ENCODE peak calls at places on chromosomes 4 and X, in seven cellular contexts. F, H, Y, Q, S, U and C are unnamed samples.

GRCh38 chr4:81214518-81215218 is 354 bp downstream of the PRKG2 start:
- DNase-seq in F (no peak), H (no peak), Y (peak), Q (no peak), S (no peak), U (no peak), C (peak)

GRCh38 chr4:7760228-7760627 is 179.4 kb downstream of the AFAP1 start:
- DNase-seq in F (no peak), H (no peak), Y (no peak), Q (no peak), S (no peak), U (no peak), C (no peak)

GRCh38 chr4:163492951-163493504 is 1.5 kb upstream of the TMA16 start:
- DNase-seq in F (peak), H (no peak), Y (no peak), Q (no peak), S (no peak), U (no peak), C (no peak)

GRCh38 chr4:175511861-175512260 is 300.2 kb downstream of the GPM6A start:
- DNase-seq in F (no peak), H (no peak), Y (no peak), Q (no peak), S (no peak), U (no peak), C (peak)

GRCh38 chrX:141668371-141668770 is 30.2 kb downstream of the SPANXD start:
- DNase-seq in F (no peak), H (no peak), Y (no peak), Q (no peak), S (no peak), U (no peak), C (no peak)

GRCh38 chr4:80252427-80252826 is 14.0 kb upstream of the FGF5 start:
- DNase-seq in F (no peak), H (no peak), Y (no peak), Q (no peak), S (no peak), U (no peak), C (no peak)

GRCh38 chr4:138689593-138689992 is 326.0 kb upstream of the NOCT start:
- DNase-seq in F (no peak), H (no peak), Y (no peak), Q (no peak), S (no peak), U (no peak), C (no peak)

GRCh38 chrX:40945366-40945713 is 139.9 kb upstream of the USP9X start:
- DNase-seq in F (no peak), H (peak), Y (no peak), Q (peak), S (peak), U (no peak), C (peak)

GRCh38 chr4:145538636-145539035 is 57.0 kb downstream of the SMAD1 start:
- DNase-seq in F (no peak), H (no peak), Y (no peak), Q (no peak), S (no peak), U (no peak), C (no peak)

GRCh38 chrX:150223176-150224015 is 139.7 kb upstream of the MAMLD1 start:
- DNase-seq in F (no peak), H (no peak), Y (no peak), Q (no peak), S (no peak), U (no peak), C (no peak)

GRCh38 chrX:72269671-72270251 is 7.3 kb downstream of the RPS4X start:
- DNase-seq in F (no peak), H (no peak), Y (no peak), Q (no peak), S (no peak), U (no peak), C (peak)

GRCh38 chr4:8616831-8617230 is 24.3 kb downstream of the CPZ start:
- DNase-seq in F (no peak), H (no peak), Y (no peak), Q (no peak), S (no peak), U (peak), C (no peak)

GRCh38 chrX:39616098-39616729 is 481.5 kb downstream of the BCOR start:
- DNase-seq in F (no peak), H (no peak), Y (no peak), Q (peak), S (peak), U (no peak), C (peak)

GRCh38 chrX:55758033-55758432 is 40.5 kb downstream of the RRAGB start:
- DNase-seq in F (no peak), H (no peak), Y (no peak), Q (no peak), S (no peak), U (no peak), C (peak)

GRCh38 chr4:169744601-169745000 is 13.1 kb downstream of the HPF1 start:
- DNase-seq in F (no peak), H (no peak), Y (no peak), Q (no peak), S (no peak), U (no peak), C (peak)

GRCh38 chr4:26402458-26402857 is 81.6 kb downstream of the RBPJ start:
- DNase-seq in F (no peak), H (no peak), Y (no peak), Q (no peak), S (no peak), U (no peak), C (no peak)

GRCh38 chr4:20253272-20253798 is 1.6 kb downstream of the SLIT2 start:
- DNase-seq in F (no peak), H (no peak), Y (no peak), Q (peak), S (peak), U (no peak), C (peak)

GRCh38 chr4:95059630-95060029 is 301.9 kb downstream of the BMPR1B start:
- DNase-seq in F (no peak), H (no peak), Y (no peak), Q (no peak), S (no peak), U (no peak), C (peak)

GRCh38 chrX:102765217-102765616 is 44.7 kb downstream of the GPRASP3 start:
- DNase-seq in F (no peak), H (peak), Y (no peak), Q (no peak), S (no peak), U (no peak), C (peak)

GRCh38 chrX:152817082-152817744 is 13.3 kb downstream of the CETN2 start:
- DNase-seq in F (no peak), H (no peak), Y (no peak), Q (no peak), S (no peak), U (no peak), C (peak)

GRCh38 chr4:188869581-188869980 is 730.3 kb downstream of the TRIML1 start:
- DNase-seq in F (no peak), H (no peak), Y (no peak), Q (no peak), S (no peak), U (no peak), C (peak)

GRCh38 chr4:168489616-168490015 is 7.2 kb upstream of the PALLD start:
- DNase-seq in F (no peak), H (no peak), Y (no peak), Q (no peak), S (no peak), U (no peak), C (no peak)

GRCh38 chr4:66539745-66540144 is 869.5 kb upstream of the EPHA5 start:
- DNase-seq in F (no peak), H (no peak), Y (no peak), Q (no peak), S (no peak), U (no peak), C (no peak)

GRCh38 chrX:132333351-132333750 is 114.1 kb upstream of the RAP2C start:
- DNase-seq in F (no peak), H (no peak), Y (no peak), Q (no peak), S (no peak), U (no peak), C (no peak)

GRCh38 chr4:186700746-186701145 is 22.9 kb downstream of the FAT1 start:
- DNase-seq in F (no peak), H (peak), Y (no peak), Q (no peak), S (no peak), U (no peak), C (peak)

GRCh38 chr4:106208481-106209460 is 107.2 kb downstream of the TBCK start:
- DNase-seq in F (no peak), H (no peak), Y (no peak), Q (no peak), S (no peak), U (no peak), C (no peak)

GRCh38 chr4:7000421-7001176 is 42.6 kb upstream of the TADA2B start:
- DNase-seq in F (no peak), H (no peak), Y (no peak), Q (no peak), S (no peak), U (no peak), C (no peak)

GRCh38 chr4:161178310-161178709 is 985.5 kb downstream of the FSTL5 start:
- DNase-seq in F (no peak), H (no peak), Y (no peak), Q (no peak), S (no peak), U (no peak), C (no peak)

GRCh38 chrX:120791013-120791643 is 84.5 kb downstream of the CT47B1 start:
- DNase-seq in F (no peak), H (peak), Y (peak), Q (no peak), S (no peak), U (peak), C (peak)

GRCh38 chrX:141467442-141467841 is 117.1 kb downstream of the SPANXA1 start:
- DNase-seq in F (no peak), H (no peak), Y (no peak), Q (no peak), S (no peak), U (no peak), C (no peak)

GRCh38 chr4:19195696-19196095 is 1056.0 kb upstream of the SLIT2 start:
- DNase-seq in F (no peak), H (no peak), Y (no peak), Q (no peak), S (no peak), U (no peak), C (no peak)

GRCh38 chr4:15963001-15963451 is at the start of gene FGFBP2:
- DNase-seq in F (peak), H (peak), Y (no peak), Q (peak), S (no peak), U (no peak), C (peak)

GRCh38 chrX:120559799-120560198 is 963 bp downstream of the CUL4B start:
- DNase-seq in F (no peak), H (no peak), Y (no peak), Q (no peak), S (no peak), U (no peak), C (no peak)

GRCh38 chrX:64975989-64976672 is at the start of gene ZC4H2:
- DNase-seq in F (peak), H (peak), Y (peak), Q (peak), S (peak), U (peak), C (peak)

GRCh38 chrX:72236841-72237240 is 2.0 kb downstream of the ERCC6L start:
- DNase-seq in F (no peak), H (no peak), Y (no peak), Q (no peak), S (no peak), U (no peak), C (no peak)

GRCh38 chr4:102778720-102779119 is 18.0 kb upstream of the MANBA start:
- DNase-seq in F (no peak), H (no peak), Y (peak), Q (no peak), S (no peak), U (no peak), C (no peak)

GRCh38 chrX:129650183-129650689 is 4.5 kb downstream of the APLN start:
- DNase-seq in F (no peak), H (no peak), Y (no peak), Q (no peak), S (no peak), U (no peak), C (no peak)

GRCh38 chr4:114312349-114312748 is 286.3 kb upstream of the UGT8 start:
- DNase-seq in F (no peak), H (no peak), Y (no peak), Q (no peak), S (no peak), U (no peak), C (no peak)

GRCh38 chr4:27050731-27051130 is 190.1 kb downstream of the STIM2 start:
- DNase-seq in F (no peak), H (no peak), Y (no peak), Q (no peak), S (no peak), U (no peak), C (no peak)

GRCh38 chrX:115602308-115602707 is 41.3 kb downstream of the PLS3 start:
- DNase-seq in F (no peak), H (no peak), Y (no peak), Q (no peak), S (no peak), U (no peak), C (no peak)
- TF ChIP-seq CTCF in F (no peak), H (no peak), Y (no peak), Q (no peak), S (no peak), U (no peak), C (no peak)

GRCh38 chrX:29911673-29912072 is 303.7 kb upstream of the MAGEB2 start:
- DNase-seq in F (no peak), H (no peak), Y (no peak), Q (no peak), S (no peak), U (no peak), C (no peak)
- TF ChIP-seq CTCF in F (no peak), H (no peak), Y (no peak), Q (peak), S (peak), U (no peak), C (no peak)

DNA sequence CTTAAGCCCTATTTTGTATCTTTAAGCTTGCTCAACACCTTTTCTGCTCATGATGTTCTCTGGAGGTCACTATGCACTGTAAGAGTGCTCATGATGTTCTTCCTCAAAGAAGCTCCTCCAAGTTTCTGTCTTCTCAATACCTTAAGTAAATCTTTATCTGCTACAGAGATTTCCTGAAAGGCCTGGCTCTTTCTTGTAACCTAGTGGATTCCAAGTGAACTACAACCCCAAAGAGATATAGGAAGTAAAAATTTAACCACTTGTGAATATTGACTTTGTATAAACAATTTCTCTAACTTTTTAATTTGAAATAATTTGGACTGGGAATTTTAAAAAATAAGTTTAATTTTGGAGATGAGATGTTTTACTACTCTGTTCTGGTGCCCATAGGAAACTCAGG is 39.3 kb upstream of the XK start:
- DNase-seq in F (no peak), H (no peak), Y (no peak), Q (no peak), S (no peak), U (no peak), C (no peak)
- TF ChIP-seq CTCF in F (no peak), H (no peak), Y (no peak), Q (no peak), S (no peak), U (no peak), C (no peak)

GRCh38 chr4:108919229-108919893 is 156.5 kb upstream of the ETNPPL start:
- DNase-seq in F (no peak), H (no peak), Y (no peak), Q (no peak), S (no peak), U (no peak), C (no peak)
- TF ChIP-seq CTCF in F (no peak), H (no peak), Y (no peak), Q (no peak), S (no peak), U (no peak), C (no peak)

GRCh38 chrX:82218361-82218760 is 1016.5 kb downstream of the SH3BGRL start:
- DNase-seq in F (peak), H (no peak), Y (no peak), Q (peak), S (peak), U (no peak), C (peak)
- TF ChIP-seq CTCF in F (no peak), H (peak), Y (no peak), Q (peak), S (peak), U (no peak), C (no peak)

DNA sequence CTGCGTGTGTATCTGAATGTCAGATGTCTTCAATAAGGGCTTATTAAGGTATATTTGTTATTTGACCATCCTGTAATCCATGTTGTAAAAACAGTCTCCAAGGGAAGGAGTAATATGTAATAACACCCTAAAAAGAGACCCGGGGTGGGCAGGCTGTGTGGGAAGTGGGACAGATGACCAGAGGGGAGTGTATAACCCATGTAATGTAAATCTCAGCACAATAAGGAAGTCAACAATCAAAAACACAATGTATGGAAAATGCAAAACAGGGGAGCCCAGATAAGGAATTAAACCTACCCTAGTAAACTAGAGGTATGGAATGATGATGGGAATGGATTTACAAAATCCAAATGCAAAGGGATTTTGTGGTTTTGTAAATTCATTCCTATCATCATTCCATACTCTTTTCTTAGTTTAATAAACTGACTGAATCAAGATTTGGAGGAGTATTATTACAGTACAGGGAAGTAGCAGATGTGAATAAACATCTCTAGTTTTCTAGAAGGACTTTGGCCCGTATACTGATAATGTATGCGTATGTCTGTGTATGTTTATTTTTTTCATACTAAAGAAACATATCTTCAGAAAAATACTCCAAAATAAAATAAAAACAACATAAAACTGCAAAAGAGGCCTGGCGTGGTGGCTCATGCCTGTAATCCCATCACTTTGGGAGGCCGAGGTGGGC is 15.7 kb upstream of the ENPEP start:
- DNase-seq in F (no peak), H (no peak), Y (no peak), Q (no peak), S (no peak), U (no peak), C (no peak)
- TF ChIP-seq CTCF in F (no peak), H (no peak), Y (no peak), Q (no peak), S (no peak), U (no peak), C (no peak)

DNA sequence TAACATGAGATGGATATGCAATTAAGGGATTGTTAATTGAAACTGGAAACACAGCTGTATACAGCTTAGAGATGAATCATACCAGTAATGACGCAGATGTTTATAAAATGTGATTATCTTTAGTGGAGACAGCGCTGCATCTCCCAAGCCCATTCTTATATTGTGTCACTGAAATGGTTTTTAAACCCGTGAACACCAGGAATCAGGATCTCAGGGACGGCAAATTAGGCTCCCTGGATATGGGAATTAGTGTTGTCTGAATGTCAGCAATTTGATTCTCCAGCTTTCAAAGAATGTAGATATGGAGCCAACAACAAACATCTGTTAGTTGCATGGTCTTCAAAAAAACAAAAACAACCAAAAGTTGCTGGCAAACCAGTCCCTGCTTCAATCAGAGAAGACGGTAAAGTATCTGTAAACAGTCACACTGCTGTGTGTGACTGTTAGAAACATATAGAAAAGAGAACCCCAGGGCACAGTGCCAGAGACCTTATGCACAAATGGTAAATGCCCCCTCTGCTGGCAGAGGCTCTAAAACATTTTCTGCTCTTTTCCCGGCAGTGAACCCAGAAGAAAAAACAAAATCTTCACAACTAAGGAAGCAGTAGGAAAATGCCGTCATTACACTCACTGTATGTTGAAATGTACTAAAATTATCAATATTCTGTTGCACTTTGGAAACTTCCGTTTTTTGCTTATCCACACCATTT is 351.9 kb upstream of the FTHL17 start:
- DNase-seq in F (peak), H (peak), Y (no peak), Q (no peak), S (peak), U (peak), C (peak)
- TF ChIP-seq CTCF in F (no peak), H (peak), Y (no peak), Q (no peak), S (peak), U (peak), C (peak)

GRCh38 chrX:68823413-68824151 is 5.2 kb upstream of the EFNB1 start:
- DNase-seq in F (no peak), H (no peak), Y (peak), Q (no peak), S (no peak), U (no peak), C (no peak)
- TF ChIP-seq CTCF in F (no peak), H (no peak), Y (no peak), Q (no peak), S (no peak), U (no peak), C (no peak)

GRCh38 chr4:154399259-154399974 is 92.2 kb downstream of the DCHS2 start:
- DNase-seq in F (no peak), H (no peak), Y (no peak), Q (no peak), S (no peak), U (no peak), C (peak)
- TF ChIP-seq CTCF in F (no peak), H (peak), Y (peak), Q (no peak), S (no peak), U (peak), C (peak)